ENCODE peak calls at places on chromosome 20, in four cellular contexts. One of them, this sample, is unnamed.

GRCh38 chr20:9555781-9556180 is 41.4 kb downstream of the LAMP5 start:
- DNase-seq in AG04450: no peak
- DNase-seq in dorsolateral prefrontal cortex: no peak
- DNase-seq in SJSA1: no peak
- DNase-seq in this sample: no peak

GRCh38 chr20:43691928-43692524 is 25.1 kb downstream of the MYBL2 start:
- DNase-seq in AG04450: no peak
- DNase-seq in dorsolateral prefrontal cortex: no peak
- DNase-seq in SJSA1: peak; percentile 31
- DNase-seq in this sample: peak; percentile 78

GRCh38 chr20:48680650-48681049 is 147.1 kb downstream of the PREX1 start:
- DNase-seq in AG04450: no peak
- DNase-seq in dorsolateral prefrontal cortex: no peak
- DNase-seq in SJSA1: no peak
- DNase-seq in this sample: no peak

GRCh38 chr20:17635846-17636245 is 46.2 kb downstream of the RRBP1 start:
- DNase-seq in AG04450: no peak
- DNase-seq in dorsolateral prefrontal cortex: no peak
- DNase-seq in SJSA1: no peak
- DNase-seq in this sample: no peak

GRCh38 chr20:53608456-53609413 is 15.1 kb upstream of the ZNF217 start:
- DNase-seq in AG04450: no peak
- DNase-seq in dorsolateral prefrontal cortex: no peak
- DNase-seq in SJSA1: peak; percentile 38
- DNase-seq in this sample: no peak

GRCh38 chr20:61442075-61442670 is 190.1 kb downstream of the CDH4 start:
- DNase-seq in AG04450: no peak
- DNase-seq in dorsolateral prefrontal cortex: no peak
- DNase-seq in SJSA1: peak; percentile 11
- DNase-seq in this sample: no peak

GRCh38 chr20:11159728-11160127 is 485.9 kb upstream of the JAG1 start:
- DNase-seq in AG04450: peak; percentile 77
- DNase-seq in dorsolateral prefrontal cortex: peak; percentile 8
- DNase-seq in SJSA1: peak; percentile 71
- DNase-seq in this sample: no peak

GRCh38 chr20:31708839-31709534 is 13.7 kb downstream of the BCL2L1 start:
- DNase-seq in AG04450: no peak
- DNase-seq in dorsolateral prefrontal cortex: no peak
- DNase-seq in SJSA1: no peak
- DNase-seq in this sample: no peak

GRCh38 chr20:40710608-40711007 is 21.6 kb upstream of the MAFB start:
- DNase-seq in AG04450: no peak
- DNase-seq in dorsolateral prefrontal cortex: no peak
- DNase-seq in SJSA1: no peak
- DNase-seq in this sample: no peak

GRCh38 chr20:22861231-22861980 is 173.7 kb upstream of the SSTR4 start:
- DNase-seq in AG04450: no peak
- DNase-seq in dorsolateral prefrontal cortex: no peak
- DNase-seq in SJSA1: no peak
- DNase-seq in this sample: no peak

GRCh38 chr20:19024296-19025035 is 188.0 kb upstream of the SLC24A3 start:
- DNase-seq in AG04450: no peak
- DNase-seq in dorsolateral prefrontal cortex: no peak
- DNase-seq in SJSA1: no peak
- DNase-seq in this sample: no peak

GRCh38 chr20:50085481-50086365 is 27.2 kb downstream of the UBE2V1 start:
- DNase-seq in AG04450: peak; percentile 27
- DNase-seq in dorsolateral prefrontal cortex: peak; percentile 41
- DNase-seq in SJSA1: peak; percentile 60
- DNase-seq in this sample: peak; percentile 93

GRCh38 chr20:53609501-53610445 is 16.1 kb upstream of the ZNF217 start:
- DNase-seq in AG04450: no peak
- DNase-seq in dorsolateral prefrontal cortex: no peak
- DNase-seq in SJSA1: peak; percentile 82
- DNase-seq in this sample: peak; percentile 90

GRCh38 chr20:4956200-4956810 is 45.0 kb downstream of the SLC23A2 start:
- DNase-seq in AG04450: no peak
- DNase-seq in dorsolateral prefrontal cortex: no peak
- DNase-seq in SJSA1: peak; percentile 27
- DNase-seq in this sample: peak; percentile 76

GRCh38 chr20:23156170-23156841 is 70.2 kb upstream of the CD93 start:
- DNase-seq in AG04450: no peak
- DNase-seq in dorsolateral prefrontal cortex: no peak
- DNase-seq in SJSA1: peak; percentile 87
- DNase-seq in this sample: peak; percentile 82

GRCh38 chr20:6698056-6698455 is 69.4 kb upstream of the BMP2 start:
- DNase-seq in AG04450: no peak
- DNase-seq in dorsolateral prefrontal cortex: no peak
- DNase-seq in SJSA1: no peak
- DNase-seq in this sample: peak; percentile 57

GRCh38 chr20:45406260-45407066 is 1.6 kb upstream of the DBNDD2 start:
- DNase-seq in AG04450: no peak
- DNase-seq in dorsolateral prefrontal cortex: peak; percentile 79
- DNase-seq in SJSA1: no peak
- DNase-seq in this sample: peak; percentile 50

GRCh38 chr20:7841291-7841966 is 98.8 kb downstream of the HAO1 start:
- DNase-seq in AG04450: peak; percentile 7
- DNase-seq in dorsolateral prefrontal cortex: no peak
- DNase-seq in SJSA1: peak; percentile 30
- DNase-seq in this sample: no peak

GRCh38 chr20:56689852-56690485 is 60.9 kb downstream of the TFAP2C start:
- DNase-seq in AG04450: no peak
- DNase-seq in dorsolateral prefrontal cortex: no peak
- DNase-seq in SJSA1: no peak
- DNase-seq in this sample: no peak

GRCh38 chr20:1943267-1944002 is 48.2 kb downstream of the SIRPA start:
- DNase-seq in AG04450: no peak
- DNase-seq in dorsolateral prefrontal cortex: no peak
- DNase-seq in SJSA1: no peak
- DNase-seq in this sample: no peak

GRCh38 chr20:17721802-17722486 is 22.2 kb downstream of the BANF2 start:
- DNase-seq in AG04450: no peak
- DNase-seq in dorsolateral prefrontal cortex: no peak
- DNase-seq in SJSA1: no peak
- DNase-seq in this sample: no peak

GRCh38 chr20:24503352-24503931 is 34.0 kb downstream of the SYNDIG1 start:
- DNase-seq in AG04450: no peak
- DNase-seq in dorsolateral prefrontal cortex: peak; percentile 68
- DNase-seq in SJSA1: no peak
- DNase-seq in this sample: no peak

DNA sequence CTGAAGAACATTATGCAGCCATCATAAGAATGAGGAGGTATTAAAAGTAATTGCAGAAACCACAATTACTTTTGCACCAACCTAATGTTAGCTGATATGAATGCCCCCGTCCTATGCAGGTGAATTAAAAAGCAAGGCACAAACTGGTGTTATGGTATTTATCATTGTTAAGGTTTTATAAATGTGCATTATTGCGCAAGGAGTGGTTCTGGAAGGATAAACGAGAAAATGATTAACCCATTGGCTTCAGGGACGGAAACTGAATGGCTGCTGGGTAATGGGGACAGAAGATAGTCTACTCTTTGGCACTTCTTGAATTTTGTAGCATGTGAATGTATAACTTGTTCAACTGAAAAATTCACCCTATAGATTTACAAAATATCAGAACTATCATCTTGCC is 148.6 kb upstream of the SALL4 start:
- DNase-seq in AG04450: no peak
- DNase-seq in dorsolateral prefrontal cortex: no peak
- DNase-seq in SJSA1: no peak
- DNase-seq in this sample: no peak
- H3K4me3 ChIP-seq in AG04450: no peak overlapping the region
- H3K4me3 ChIP-seq in dorsolateral prefrontal cortex: no peak overlapping the region
- H3K4me3 ChIP-seq in SJSA1: no peak overlapping the region
- H3K4me3 ChIP-seq in this sample: no peak overlapping the region

GRCh38 chr20:58175836-58176235 is 52.6 kb downstream of the ANKRD60 start:
- DNase-seq in AG04450: no peak
- DNase-seq in dorsolateral prefrontal cortex: no peak
- DNase-seq in SJSA1: no peak
- DNase-seq in this sample: no peak

GRCh38 chr20:58173930-58174707 is 54.3 kb downstream of the ANKRD60 start:
- DNase-seq in AG04450: no peak
- DNase-seq in dorsolateral prefrontal cortex: no peak
- DNase-seq in SJSA1: no peak
- DNase-seq in this sample: peak; percentile 59

GRCh38 chr20:58173091-58173490 is 55.4 kb downstream of the ANKRD60 start:
- DNase-seq in AG04450: no peak
- DNase-seq in dorsolateral prefrontal cortex: no peak
- DNase-seq in SJSA1: no peak
- DNase-seq in this sample: no peak

GRCh38 chr20:58175425-58175824 is 53.0 kb downstream of the ANKRD60 start:
- DNase-seq in AG04450: no peak
- DNase-seq in dorsolateral prefrontal cortex: no peak
- DNase-seq in SJSA1: no peak
- DNase-seq in this sample: no peak

DNA sequence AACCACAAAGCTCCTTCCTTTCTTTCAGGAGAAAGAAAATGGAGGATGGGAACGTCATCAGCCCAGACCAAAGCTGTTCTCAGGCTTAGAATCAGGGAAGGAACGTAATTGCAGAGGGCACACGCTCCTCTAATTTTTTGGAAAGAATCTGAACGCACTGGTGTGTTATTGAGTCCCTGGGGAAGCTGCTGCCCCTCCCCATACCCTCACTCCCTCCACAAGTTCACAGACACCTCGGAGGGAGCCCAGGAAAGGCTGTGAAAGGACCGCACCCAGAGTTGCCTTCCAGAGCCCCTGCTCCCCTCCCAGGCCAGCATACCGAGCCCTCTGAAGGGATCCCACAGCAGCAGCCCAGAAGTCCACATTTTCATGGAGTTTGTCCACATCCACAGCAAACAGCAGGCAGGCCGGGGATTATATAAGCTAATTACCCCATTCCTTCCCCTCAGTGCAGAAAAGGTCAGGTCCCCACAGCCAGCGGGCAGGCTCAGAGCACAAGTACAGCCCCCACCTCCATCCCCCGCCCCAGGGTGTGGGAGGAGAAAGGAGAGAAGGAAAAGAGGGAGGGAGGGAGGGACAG is 53.7 kb downstream of the ANKRD60 start:
- DNase-seq in AG04450: no peak
- DNase-seq in dorsolateral prefrontal cortex: no peak
- DNase-seq in SJSA1: no peak
- DNase-seq in this sample: peak; percentile 81
- H3K27me3 ChIP-seq in AG04450: peaks cover 9% of the 10 kb centered on the region
- H3K27me3 ChIP-seq in dorsolateral prefrontal cortex: peaks cover 8% of the 10 kb centered on the region
- H3K27me3 ChIP-seq in SJSA1: no peaks in the 10 kb centered on the region
- H3K27me3 ChIP-seq in this sample: no peaks in the 10 kb centered on the region

GRCh38 chr20:63741354-63741675 is 1.7 kb downstream of the SLC2A4RG start:
- DNase-seq in AG04450: no peak
- DNase-seq in dorsolateral prefrontal cortex: no peak
- DNase-seq in SJSA1: no peak
- DNase-seq in this sample: no peak
- H3K4me3 ChIP-seq in AG04450: peak overlapping the region; percentile 74
- H3K4me3 ChIP-seq in dorsolateral prefrontal cortex: no peak overlapping the region
- H3K4me3 ChIP-seq in SJSA1: peak overlapping the region; percentile 57
- H3K4me3 ChIP-seq in this sample: peak overlapping the region; percentile 80

GRCh38 chr20:21519136-21519584 is 5.3 kb upstream of the NKX2-2 start:
- DNase-seq in AG04450: no peak
- DNase-seq in dorsolateral prefrontal cortex: no peak
- DNase-seq in SJSA1: no peak
- DNase-seq in this sample: no peak

GRCh38 chr20:21516861-21517565 is 3.1 kb upstream of the NKX2-2 start:
- DNase-seq in AG04450: no peak
- DNase-seq in dorsolateral prefrontal cortex: no peak
- DNase-seq in SJSA1: no peak
- DNase-seq in this sample: no peak

GRCh38 chr20:21516180-21516567 is 2.3 kb upstream of the NKX2-2 start:
- DNase-seq in AG04450: no peak
- DNase-seq in dorsolateral prefrontal cortex: no peak
- DNase-seq in SJSA1: no peak
- DNase-seq in this sample: no peak

GRCh38 chr20:21517566-21518277 is 3.9 kb upstream of the NKX2-2 start:
- DNase-seq in AG04450: no peak
- DNase-seq in dorsolateral prefrontal cortex: no peak
- DNase-seq in SJSA1: no peak
- DNase-seq in this sample: no peak

GRCh38 chr20:21518292-21518991 is 4.6 kb upstream of the NKX2-2 start:
- DNase-seq in AG04450: no peak
- DNase-seq in dorsolateral prefrontal cortex: no peak
- DNase-seq in SJSA1: no peak
- DNase-seq in this sample: no peak
- H3K27me3 ChIP-seq in AG04450: peaks cover 88% of the 10 kb centered on the region
- H3K27me3 ChIP-seq in dorsolateral prefrontal cortex: peaks cover 93% of the 10 kb centered on the region
- H3K27me3 ChIP-seq in SJSA1: peaks cover 27% of the 10 kb centered on the region
- H3K27me3 ChIP-seq in this sample: no peaks in the 10 kb centered on the region

DNA sequence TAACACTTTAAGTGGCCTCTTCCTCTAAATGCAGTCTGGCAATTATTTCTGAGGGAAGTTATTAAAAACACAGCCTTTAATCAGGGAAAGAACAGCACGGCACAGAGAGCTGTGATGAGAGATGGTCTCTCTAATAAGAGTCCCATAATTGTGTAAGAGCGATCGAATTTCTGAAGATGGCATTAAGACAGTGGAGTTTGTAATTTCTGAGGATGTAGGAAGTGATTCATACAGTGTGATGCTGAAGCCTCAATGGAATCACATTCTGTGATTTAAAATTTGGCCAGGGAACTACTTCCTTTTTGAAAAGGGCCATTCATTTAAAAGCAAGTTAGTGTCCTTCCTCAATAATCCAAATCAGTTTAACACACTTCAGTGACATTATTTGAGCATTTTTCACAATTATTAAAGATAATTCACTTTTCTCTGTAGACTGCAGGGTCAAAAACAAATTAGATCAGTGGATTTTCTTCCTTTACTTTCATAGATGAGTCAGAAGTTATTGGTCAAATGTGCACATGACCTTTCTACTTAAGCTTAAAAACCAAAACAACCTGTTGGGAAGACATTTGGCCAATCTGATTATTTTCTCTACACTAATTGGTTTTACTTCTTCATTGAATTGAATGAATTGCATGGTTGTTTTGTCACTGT is 52.3 kb upstream of the EDN3 start:
- DNase-seq in AG04450: no peak
- DNase-seq in dorsolateral prefrontal cortex: no peak
- DNase-seq in SJSA1: no peak
- DNase-seq in this sample: no peak
- H3K4me3 ChIP-seq in AG04450: no peak overlapping the region
- H3K4me3 ChIP-seq in dorsolateral prefrontal cortex: no peak overlapping the region
- H3K4me3 ChIP-seq in SJSA1: no peak overlapping the region
- H3K4me3 ChIP-seq in this sample: no peak overlapping the region

This sample was measured in SJCRH30.